ENCODE peak calls at places on chromosomes 7 and 10, in four cellular contexts. P is DND-41, I is ovary, R is cardiac fibroblast. Z is an unnamed sample.

GRCh38 chr10:89064764-89065163 is 74.2 kb downstream of the FAS start:
- DNase-seq in P (no peak), I (no peak), R (peak; percentile 68), Z (peak; percentile 73)

GRCh38 chr7:27181176-27181520 is 3.9 kb downstream of the HOXA11 start:
- DNase-seq in P (no peak), I (no peak), R (no peak), Z (no peak)

GRCh38 chr7:79398145-79398749 is 55.2 kb downstream of the MAGI2 start:
- DNase-seq in P (no peak), I (no peak), R (peak; percentile 36), Z (no peak)

GRCh38 chr7:91894781-91895480 is 14.4 kb upstream of the MTERF1 start:
- DNase-seq in P (no peak), I (no peak), R (no peak), Z (peak; percentile 43)

GRCh38 chr10:101291254-101292193 is 62.3 kb upstream of the LBX1 start:
- DNase-seq in P (no peak), I (peak; percentile 51), R (peak; percentile 16), Z (peak; percentile 22)

GRCh38 chr7:35697414-35698175 is 2.7 kb upstream of the HERPUD2 start:
- DNase-seq in P (no peak), I (no peak), R (peak; percentile 81), Z (peak; percentile 78)

GRCh38 chr10:102159051-102159597 is 6.9 kb downstream of the NOLC1 start:
- DNase-seq in P (no peak), I (no peak), R (peak; percentile 33), Z (no peak)

GRCh38 chr10:127906548-127907377 is at the start of gene PTPRE:
- DNase-seq in P (no peak), I (peak; percentile 35), R (peak; percentile 62), Z (peak; percentile 69)

GRCh38 chr7:133139350-133139749 is 57.5 kb upstream of the CHCHD3 start:
- DNase-seq in P (peak; percentile 26), I (no peak), R (peak; percentile 55), Z (peak; percentile 73)

GRCh38 chr7:95684037-95684436 is 87.7 kb upstream of the PDK4 start:
- DNase-seq in P (no peak), I (no peak), R (peak; percentile 70), Z (peak; percentile 73)

GRCh38 chr10:63501954-63502353 is 19.2 kb upstream of the REEP3 start:
- DNase-seq in P (no peak), I (no peak), R (no peak), Z (no peak)

GRCh38 chr7:77983973-77984372 is 185.4 kb downstream of the PHTF2 start:
- DNase-seq in P (no peak), I (no peak), R (no peak), Z (no peak)

GRCh38 chr7:157690058-157690832 is 353.4 kb downstream of the DNAJB6 start:
- DNase-seq in P (peak; percentile 79), I (no peak), R (peak; percentile 7), Z (peak; percentile 3)

GRCh38 chr7:106070567-106071254 is 41.4 kb downstream of the SYPL1 start:
- DNase-seq in P (peak; percentile 37), I (no peak), R (no peak), Z (no peak)

GRCh38 chr7:99375070-99375807 is 709 bp downstream of the ARPC1B start:
- DNase-seq in P (peak; percentile 73), I (peak; percentile 71), R (peak; percentile 77), Z (peak; percentile 76)

GRCh38 chr10:17607603-17608332 is 9.4 kb downstream of the HACD1 start:
- DNase-seq in P (peak; percentile 37), I (no peak), R (peak; percentile 73), Z (peak; percentile 76)

GRCh38 chr10:27542324-27542723 is 38.2 kb downstream of the RAB18 start:
- DNase-seq in P (no peak), I (no peak), R (no peak), Z (no peak)

GRCh38 chr7:87344446-87344845 is 1.0 kb upstream of the CROT start:
- DNase-seq in P (no peak), I (no peak), R (peak; percentile 18), Z (peak; percentile 6)

GRCh38 chr10:118459642-118460193 is 117.6 kb upstream of the FAM204A start:
- DNase-seq in P (peak; percentile 74), I (peak; percentile 57), R (peak; percentile 67), Z (peak; percentile 66)

GRCh38 chr7:101823086-101823485 is 5.7 kb downstream of the CUX1 start:
- DNase-seq in P (no peak), I (no peak), R (peak; percentile 13), Z (no peak)

GRCh38 chr10:88833722-88834121 is 17.9 kb downstream of the ANKRD22 start:
- DNase-seq in P (no peak), I (no peak), R (no peak), Z (no peak)

GRCh38 chr7:2738110-2738509 is 50.1 kb downstream of the AMZ1 start:
- DNase-seq in P (no peak), I (no peak), R (peak; percentile 60), Z (peak; percentile 67)

GRCh38 chr7:89914673-89915072 is 239.6 kb upstream of the STEAP1 start:
- DNase-seq in P (no peak), I (no peak), R (no peak), Z (no peak)

GRCh38 chr7:143257501-143257900 is 5.7 kb upstream of the GSTK1 start:
- DNase-seq in P (no peak), I (no peak), R (no peak), Z (no peak)
- H3K4me3 ChIP-seq in P (no peak overlapping the region), I (no peak overlapping the region), R (no peak overlapping the region), Z (no peak overlapping the region)

GRCh38 chr7:24894670-24895221 is 85.2 kb downstream of the OSBPL3 start:
- DNase-seq in P (no peak), I (no peak), R (no peak), Z (no peak)
- TF ChIP-seq CTCF in P (peak; percentile 36), I (no peak), R (peak; percentile 56), Z (peak; percentile 43)

GRCh38 chr7:69827140-69827919 is 229.1 kb downstream of the AUTS2 start:
- DNase-seq in P (no peak), I (no peak), R (no peak), Z (no peak)

GRCh38 chr7:69823151-69823744 is 225.0 kb downstream of the AUTS2 start:
- DNase-seq in P (no peak), I (no peak), R (no peak), Z (no peak)

GRCh38 chr7:69820479-69821192 is 222.4 kb downstream of the AUTS2 start:
- DNase-seq in P (no peak), I (no peak), R (no peak), Z (no peak)

GRCh38 chr7:69826283-69826682 is 228.0 kb downstream of the AUTS2 start:
- DNase-seq in P (no peak), I (no peak), R (no peak), Z (no peak)

GRCh38 chr7:69825031-69825681 is 226.9 kb downstream of the AUTS2 start:
- DNase-seq in P (no peak), I (no peak), R (no peak), Z (peak; percentile 46)
- H3K4me3 ChIP-seq in P (peak overlapping the region; percentile 59), I (no peak overlapping the region), R (no peak overlapping the region), Z (no peak overlapping the region)

GRCh38 chr7:38411404-38411803 is 138.0 kb upstream of the TARP start:
- DNase-seq in P (no peak), I (no peak), R (peak; percentile 21), Z (peak; percentile 13)
- TF ChIP-seq CTCF in P (peak; percentile 56), I (no peak), R (peak; percentile 20), Z (peak; percentile 27)

DNA sequence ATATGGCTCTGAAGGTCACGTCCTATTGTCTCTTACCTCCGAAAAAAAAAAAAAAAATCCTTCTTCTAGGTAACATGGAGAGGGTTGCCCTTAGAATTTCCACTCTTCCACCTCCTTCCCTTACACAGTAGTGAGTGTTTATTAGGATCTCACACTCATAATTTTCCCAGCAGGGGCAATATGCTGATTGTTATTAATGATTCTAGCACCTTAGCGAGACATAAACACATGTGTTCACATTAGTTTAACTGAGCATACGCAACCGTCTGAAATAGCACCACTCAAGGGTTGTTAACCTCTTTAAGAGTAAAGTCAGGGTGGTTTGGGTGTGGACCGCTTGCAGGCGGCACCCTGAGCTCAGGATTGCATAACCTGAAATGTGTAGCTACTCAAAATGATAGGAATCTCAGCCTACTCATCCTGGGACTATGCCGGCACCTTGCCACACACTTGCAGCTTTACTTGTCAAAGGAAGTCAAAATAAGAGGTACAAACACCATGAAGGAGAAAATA is 52.2 kb downstream of the CPEB3 start:
- DNase-seq in P (no peak), I (peak; percentile 48), R (peak; percentile 86), Z (peak; percentile 64)
- H3K4me3 ChIP-seq in P (no peak overlapping the region), I (peak overlapping the region; percentile 49), R (peak overlapping the region; percentile 45), Z (peak overlapping the region; percentile 70)

GRCh38 chr10:131858583-131859340 is 42.0 kb upstream of the PPP2R2D start:
- DNase-seq in P (no peak), I (no peak), R (no peak), Z (no peak)
- TF ChIP-seq CTCF in P (peak; percentile 7), I (no peak), R (no peak), Z (no peak)

DNA sequence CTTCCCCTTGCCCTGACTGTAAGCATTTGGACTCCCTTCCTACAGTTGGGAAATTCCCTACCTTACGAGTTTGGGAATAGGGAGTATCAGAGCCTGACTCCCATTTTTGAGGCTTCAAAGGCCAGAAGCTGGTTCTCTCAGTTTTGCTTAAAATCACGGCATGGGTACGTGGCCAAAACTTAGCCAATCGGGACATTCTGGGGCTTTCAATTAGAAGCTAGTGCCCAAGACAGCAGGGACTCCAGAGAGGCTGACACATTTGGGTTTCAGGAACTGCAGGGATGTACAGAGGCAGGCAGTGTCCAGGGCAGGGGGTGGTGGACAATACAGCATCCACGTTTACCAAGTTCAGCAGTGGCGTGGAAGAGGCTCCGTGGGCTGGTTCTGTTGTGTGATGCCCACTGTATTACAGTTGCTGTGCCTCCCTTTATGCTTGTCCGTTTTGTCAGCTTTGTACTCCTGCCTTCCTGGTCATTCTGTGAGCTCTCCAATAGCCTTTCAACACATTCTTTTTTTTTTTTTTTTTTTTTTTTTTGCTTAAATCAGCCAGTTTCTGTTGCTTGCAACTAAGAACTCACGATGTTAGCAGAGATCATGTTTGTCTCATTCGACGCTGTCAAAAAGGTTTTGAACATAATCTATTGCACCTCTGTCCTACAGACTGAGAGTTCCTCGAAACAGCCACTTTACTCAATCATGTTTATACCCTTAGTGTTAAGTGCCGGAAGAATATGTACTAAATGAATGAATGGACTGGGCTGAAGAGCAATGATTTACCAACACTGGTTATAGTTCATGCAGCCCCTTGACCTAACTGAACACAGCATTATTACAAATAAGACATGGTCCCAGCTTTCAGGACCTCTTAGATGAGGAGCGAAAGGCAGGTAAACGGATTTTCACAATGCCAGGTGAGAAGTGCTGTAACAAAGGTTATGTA is 1.1 kb downstream of the GGCT start:
- DNase-seq in P (no peak), I (no peak), R (peak; percentile 14), Z (peak; percentile 18)
- H3K4me3 ChIP-seq in P (peak overlapping the region; percentile 93), I (peak overlapping the region; percentile 94), R (peak overlapping the region; percentile 93), Z (peak overlapping the region; percentile 92)

DNA sequence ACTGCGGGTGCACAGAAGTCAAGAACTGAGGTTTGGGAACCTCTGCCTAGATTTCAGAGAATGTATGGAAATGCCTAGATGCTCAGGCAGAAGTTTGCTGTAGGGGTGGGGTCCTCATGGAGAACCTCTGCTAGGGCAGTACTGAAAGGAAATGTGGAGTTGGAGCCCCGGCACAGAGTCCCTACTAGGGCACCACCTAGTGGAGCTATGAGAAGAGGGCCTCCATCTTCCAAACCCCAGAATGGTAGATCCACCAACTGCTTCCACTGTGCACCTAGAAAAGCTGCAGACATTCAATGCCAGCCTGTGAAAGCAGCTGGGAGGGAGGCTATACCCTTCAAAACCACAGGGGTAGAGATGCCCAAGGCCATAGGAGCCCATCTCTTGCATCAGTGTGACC is 1336.0 kb upstream of the CELF2 start:
- DNase-seq in P (peak; percentile 10), I (no peak), R (no peak), Z (no peak)
- TF ChIP-seq CTCF in P (peak; percentile 36), I (no peak), R (peak; percentile 21), Z (no peak)

Z was measured in fibroblast of pulmonary artery.